ENCODE peak calls at places on chromosome X, in ten cellular contexts. W, F, R, Z, H, M, V, N, E and Q are unnamed samples. For H3K9me3, the result is how much of the 10 kb centered on the place peaks cover.

GRCh38 chrX:123740006-123740405 is 7.2 kb upstream of the THOC2 start:
- DNase-seq in W (no peak), F (no peak), R (no peak), Z (no peak), H (no peak), M (no peak), V (no peak), N (no peak), E (no peak), Q (no peak)

GRCh38 chrX:10906861-10907260 is 204.3 kb upstream of the HCCS start:
- DNase-seq in W (no peak), F (no peak), R (no peak), Z (no peak), H (no peak), M (peak), V (no peak), N (no peak), E (no peak), Q (no peak)

GRCh38 chrX:110852180-110852579 is 56.6 kb upstream of the CHRDL1 start:
- DNase-seq in W (peak), F (no peak), R (no peak), Z (no peak), H (no peak), M (peak), V (no peak), N (peak), E (no peak), Q (no peak)

GRCh38 chrX:36422368-36422767 is 502.8 kb downstream of the CFAP47 start:
- DNase-seq in W (no peak), F (no peak), R (no peak), Z (no peak), H (no peak), M (no peak), V (no peak), N (no peak), E (no peak), Q (no peak)

GRCh38 chrX:153971124-153971631 is 440 bp downstream of the HCFC1 start:
- DNase-seq in W (peak), F (peak), R (peak), Z (peak), H (peak), M (peak), V (peak), N (peak), E (peak), Q (peak)

GRCh38 chrX:153901753-153902140 is 2.7 kb upstream of the AVPR2 start:
- DNase-seq in W (no peak), F (no peak), R (peak), Z (no peak), H (no peak), M (no peak), V (no peak), N (no peak), E (no peak), Q (no peak)

GRCh38 chrX:135625995-135626394 is 87.4 kb upstream of the CT45A1 start:
- DNase-seq in W (peak), F (no peak), R (no peak), Z (no peak), H (no peak), M (peak), V (peak), N (peak), E (no peak), Q (no peak)

GRCh38 chrX:54821310-54821709 is 13.8 kb downstream of the MAGED2 start:
- DNase-seq in W (no peak), F (no peak), R (no peak), Z (no peak), H (no peak), M (no peak), V (no peak), N (no peak), E (no peak), Q (no peak)

GRCh38 chrX:153649178-153649914 is 2.3 kb downstream of the DUSP9 start:
- DNase-seq in W (no peak), F (no peak), R (peak), Z (peak), H (peak), M (peak), V (no peak), N (peak), E (no peak), Q (peak)

GRCh38 chrX:120561634-120562568 is 1.1 kb upstream of the CUL4B start:
- DNase-seq in W (no peak), F (no peak), R (no peak), Z (no peak), H (no peak), M (no peak), V (no peak), N (no peak), E (no peak), Q (no peak)

GRCh38 chrX:132025085-132025484 is 2.0 kb downstream of the STK26 start:
- DNase-seq in W (peak), F (no peak), R (no peak), Z (no peak), H (no peak), M (no peak), V (no peak), N (no peak), E (no peak), Q (no peak)

GRCh38 chrX:11073411-11073810 is 37.7 kb upstream of the HCCS start:
- DNase-seq in W (no peak), F (no peak), R (no peak), Z (no peak), H (no peak), M (no peak), V (no peak), N (no peak), E (no peak), Q (no peak)

GRCh38 chrX:45368705-45369104 is 168.0 kb upstream of the DIPK2B start:
- DNase-seq in W (no peak), F (no peak), R (no peak), Z (no peak), H (no peak), M (no peak), V (no peak), N (no peak), E (no peak), Q (no peak)

GRCh38 chrX:357693-358471 is 28.8 kb downstream of the PPP2R3B start:
- DNase-seq in W (peak), F (no peak), R (no peak), Z (no peak), H (no peak), M (peak), V (no peak), N (peak), E (no peak), Q (no peak)

GRCh38 chrX:17527135-17527701 is 152.2 kb downstream of the NHS start:
- DNase-seq in W (peak), F (no peak), R (no peak), Z (peak), H (no peak), M (no peak), V (no peak), N (peak), E (peak), Q (no peak)

GRCh38 chrX:148659481-148659880 is 159.1 kb downstream of the AFF2 start:
- DNase-seq in W (no peak), F (no peak), R (no peak), Z (no peak), H (no peak), M (no peak), V (no peak), N (peak), E (no peak), Q (no peak)

GRCh38 chrX:127243654-127244053 is 424.1 kb downstream of the PRR32 start:
- DNase-seq in W (no peak), F (no peak), R (no peak), Z (no peak), H (no peak), M (no peak), V (no peak), N (no peak), E (no peak), Q (no peak)

GRCh38 chrX:48896611-48897011 is 957 bp downstream of the TIMM17B start:
- DNase-seq in W (peak), F (no peak), R (no peak), Z (no peak), H (no peak), M (peak), V (no peak), N (peak), E (no peak), Q (no peak)

GRCh38 chrX:138954976-138955375 is 243.5 kb upstream of the FGF13 start:
- DNase-seq in W (no peak), F (no peak), R (no peak), Z (no peak), H (no peak), M (no peak), V (no peak), N (no peak), E (no peak), Q (no peak)

GRCh38 chrX:116306218-116306617 is 130.2 kb upstream of the SLC6A14 start:
- DNase-seq in W (no peak), F (no peak), R (no peak), Z (no peak), H (no peak), M (no peak), V (no peak), N (no peak), E (no peak), Q (no peak)

GRCh38 chrX:56564921-56565861 is 1.8 kb downstream of the UBQLN2 start:
- DNase-seq in W (no peak), F (no peak), R (no peak), Z (no peak), H (no peak), M (peak), V (no peak), N (peak), E (peak), Q (no peak)

GRCh38 chrX:22952011-22952410 is 47.7 kb upstream of the DDX53 start:
- DNase-seq in W (peak), F (no peak), R (no peak), Z (no peak), H (no peak), M (no peak), V (no peak), N (peak), E (no peak), Q (no peak)

GRCh38 chrX:30196322-30196721 is 19.0 kb upstream of the MAGEB2 start:
- DNase-seq in W (peak), F (no peak), R (no peak), Z (no peak), H (no peak), M (peak), V (peak), N (peak), E (no peak), Q (no peak)

GRCh38 chrX:24760601-24761000 is 66.9 kb downstream of the POLA1 start:
- DNase-seq in W (peak), F (no peak), R (no peak), Z (no peak), H (no peak), M (peak), V (no peak), N (peak), E (no peak), Q (no peak)

GRCh38 chrX:150282953-150283352 is 80.2 kb upstream of the MAMLD1 start:
- DNase-seq in W (no peak), F (no peak), R (no peak), Z (no peak), H (no peak), M (no peak), V (no peak), N (no peak), E (no peak), Q (no peak)

GRCh38 chrX:121975666-121976065 is 928.3 kb downstream of the GLUD2 start:
- DNase-seq in W (no peak), F (no peak), R (no peak), Z (no peak), H (no peak), M (no peak), V (no peak), N (no peak), E (no peak), Q (no peak)

GRCh38 chrX:68827848-68828562 is 816 bp upstream of the EFNB1 start:
- DNase-seq in W (peak), F (peak), R (peak), Z (peak), H (peak), M (peak), V (peak), N (peak), E (peak), Q (peak)

GRCh38 chrX:151984891-151985290 is 10.4 kb upstream of the GABRE start:
- DNase-seq in W (no peak), F (no peak), R (no peak), Z (no peak), H (no peak), M (peak), V (no peak), N (no peak), E (no peak), Q (no peak)

GRCh38 chrX:153934473-153935325 is at the start of gene NAA10:
- DNase-seq in W (peak), F (peak), R (peak), Z (peak), H (peak), M (peak), V (no peak), N (peak), E (peak), Q (no peak)

GRCh38 chrX:80513620-80514019 is 93.4 kb downstream of the TENT5D start:
- DNase-seq in W (no peak), F (no peak), R (no peak), Z (no peak), H (no peak), M (no peak), V (no peak), N (no peak), E (no peak), Q (no peak)

GRCh38 chrX:150899191-150899757 is 806 bp upstream of the CD99L2 start:
- DNase-seq in W (peak), F (no peak), R (peak), Z (peak), H (peak), M (peak), V (no peak), N (peak), E (peak), Q (peak)

GRCh38 chrX:105882581-105883275 is 60.4 kb downstream of the NRK start:
- DNase-seq in W (peak), F (no peak), R (no peak), Z (no peak), H (no peak), M (no peak), V (no peak), N (peak), E (no peak), Q (no peak)

GRCh38 chrX:17844236-17844635 is 16.9 kb downstream of the RAI2 start:
- DNase-seq in W (no peak), F (no peak), R (no peak), Z (no peak), H (no peak), M (no peak), V (no peak), N (no peak), E (no peak), Q (no peak)

GRCh38 chrX:96568088-96568487 is 116.6 kb upstream of the DIAPH2 start:
- DNase-seq in W (no peak), F (no peak), R (no peak), Z (no peak), H (no peak), M (no peak), V (no peak), N (no peak), E (no peak), Q (no peak)

GRCh38 chrX:24145340-24146186 is 4.0 kb upstream of the ZFX start:
- DNase-seq in W (peak), F (no peak), R (no peak), Z (no peak), H (no peak), M (peak), V (no peak), N (no peak), E (no peak), Q (no peak)

GRCh38 chrX:56766554-56767412 is 37.7 kb downstream of the NBDY start:
- DNase-seq in W (peak), F (no peak), R (peak), Z (no peak), H (no peak), M (peak), V (no peak), N (peak), E (peak), Q (no peak)

DNA sequence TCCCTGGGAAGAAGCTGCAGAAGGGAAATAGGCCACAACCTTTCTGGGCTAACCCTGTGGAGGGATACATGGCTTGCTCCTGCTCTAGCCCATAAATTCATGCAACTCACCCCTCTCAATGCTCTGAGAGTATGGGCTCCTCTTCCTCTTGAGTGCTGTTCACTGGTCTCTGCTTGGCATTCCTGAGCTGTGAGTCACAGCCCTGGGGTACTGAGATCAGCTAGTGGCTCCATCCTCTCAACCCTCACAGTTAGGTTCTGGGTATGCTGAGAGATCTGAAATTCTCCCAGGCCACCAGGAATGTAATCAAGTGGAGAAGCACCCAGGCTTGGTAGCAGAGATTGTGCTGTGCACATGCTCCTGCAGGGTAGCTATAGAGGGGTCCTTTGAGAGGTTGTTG is 60.6 kb upstream of the SPANXN2 start:
- DNase-seq in W (peak), F (no peak), R (peak), Z (no peak), H (no peak), M (peak), V (no peak), N (peak), E (no peak), Q (no peak)
- H3K9me3 ChIP-seq in W (under half), F (under half), R (under half), Z (under half), H (under half), M (under half), V (under half), N (under half), E (under half), Q (under half)

DNA sequence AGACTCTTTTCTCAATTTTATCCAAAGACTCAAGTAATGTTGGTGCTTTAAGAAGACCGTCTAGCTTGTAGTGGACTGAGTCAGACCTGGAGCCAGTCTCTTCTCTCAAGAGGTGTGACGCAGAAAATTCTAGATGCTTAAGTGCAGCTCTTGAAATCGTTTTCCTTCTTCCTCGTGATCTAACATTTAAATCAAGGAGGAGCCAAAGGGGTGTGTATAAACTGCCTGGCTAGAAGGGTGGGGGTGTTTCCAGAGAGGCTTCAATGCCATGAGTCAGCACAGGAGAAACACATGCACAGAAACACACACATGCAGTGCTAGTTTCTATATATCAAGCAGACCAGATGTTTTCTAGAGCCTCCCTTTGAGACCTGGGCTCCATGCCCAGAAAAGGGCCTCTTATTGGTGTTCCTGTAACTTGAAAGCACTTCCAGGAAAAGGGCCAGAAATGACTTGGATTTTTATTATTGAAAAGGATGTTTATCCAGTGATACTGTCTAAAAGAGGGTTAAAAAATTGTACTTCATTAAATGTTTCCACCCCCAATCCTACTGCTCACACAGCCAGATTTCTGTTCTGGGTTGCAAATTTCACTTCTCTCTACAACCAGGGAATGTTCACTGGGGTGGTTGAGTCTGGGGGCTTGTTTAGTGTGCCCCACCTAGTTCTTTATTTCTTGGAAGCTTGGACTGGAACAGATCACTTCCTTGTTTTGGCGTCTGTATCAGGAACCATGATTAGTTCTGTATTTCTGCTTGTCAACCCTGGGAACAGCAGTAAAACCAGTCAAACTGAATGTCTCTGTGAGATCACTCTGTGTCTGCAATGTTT is at the start of gene CLIC2:
- DNase-seq in W (peak), F (no peak), R (no peak), Z (no peak), H (peak), M (peak), V (no peak), N (peak), E (peak), Q (no peak)
- H3K9me3 ChIP-seq in W (under half), F (under half), R (under half), Z (under half), H (under half), M (under half), V (under half), N (under half), E (under half), Q (under half)

GRCh38 chrX:82134378-82134777 is 932.5 kb downstream of the SH3BGRL start:
- DNase-seq in W (no peak), F (no peak), R (no peak), Z (no peak), H (no peak), M (no peak), V (no peak), N (no peak), E (no peak), Q (no peak)
- H3K9me3 ChIP-seq in W (under half), F (under half), R (under half), Z (under half), H (under half), M (under half), V (under half), N (under half), E (under half), Q (under half)

GRCh38 chrX:40011483-40012038 is 86.2 kb downstream of the BCOR start:
- DNase-seq in W (no peak), F (no peak), R (no peak), Z (no peak), H (peak), M (no peak), V (no peak), N (no peak), E (no peak), Q (no peak)

GRCh38 chrX:40010550-40011364 is 87.0 kb downstream of the BCOR start:
- DNase-seq in W (peak), F (no peak), R (peak), Z (no peak), H (no peak), M (no peak), V (no peak), N (no peak), E (no peak), Q (no peak)

GRCh38 chrX:40009890-40010289 is 87.9 kb downstream of the BCOR start:
- DNase-seq in W (no peak), F (no peak), R (peak), Z (no peak), H (no peak), M (no peak), V (no peak), N (no peak), E (no peak), Q (no peak)

GRCh38 chrX:40012800-40013682 is 84.7 kb downstream of the BCOR start:
- DNase-seq in W (peak), F (no peak), R (peak), Z (peak), H (peak), M (peak), V (no peak), N (peak), E (peak), Q (no peak)

GRCh38 chrX:40012039-40012799 is 85.5 kb downstream of the BCOR start:
- DNase-seq in W (peak), F (no peak), R (peak), Z (peak), H (peak), M (peak), V (no peak), N (peak), E (peak), Q (no peak)
- H3K9me3 ChIP-seq in W (under half), F (under half), R (under half), Z (under half), H (under half), M (under half), V (under half), N (under half), E (under half), Q (under half)